ENCODE peak calls at places on chromosomes 5 and 9, in eight cellular contexts. X, B, O, V, Q, E, S and Y are unnamed samples.

GRCh38 chr9:89803403-89803802 is 198.6 kb downstream of the GADD45G start:
- DNase-seq in X (no peak), B (no peak), O (no peak), V (no peak), Q (no peak), E (no peak), S (no peak), Y (peak; percentile 5)

GRCh38 chr5:83957188-83957587 is 236.5 kb upstream of the HAPLN1 start:
- DNase-seq in X (no peak), B (no peak), O (no peak), V (no peak), Q (no peak), E (peak; percentile 33), S (no peak), Y (no peak)

GRCh38 chr9:92727716-92728700 is 36.6 kb downstream of the BICD2 start:
- DNase-seq in X (no peak), B (peak; percentile 51), O (peak; percentile 13), V (no peak), Q (peak; percentile 21), E (no peak), S (no peak), Y (no peak)

GRCh38 chr9:127116946-127117345 is 5.5 kb downstream of the ANGPTL2 start:
- DNase-seq in X (no peak), B (no peak), O (no peak), V (no peak), Q (peak; percentile 25), E (peak; percentile 67), S (no peak), Y (no peak)

GRCh38 chr9:10678010-10678409 is 65.2 kb upstream of the PTPRD start:
- DNase-seq in X (no peak), B (no peak), O (no peak), V (no peak), Q (no peak), E (no peak), S (no peak), Y (no peak)

GRCh38 chr5:581941-582340 is 30.2 kb upstream of the CEP72 start:
- DNase-seq in X (no peak), B (no peak), O (peak; percentile 3), V (no peak), Q (no peak), E (no peak), S (no peak), Y (no peak)

GRCh38 chr9:38269752-38270151 is 122.8 kb upstream of the ALDH1B1 start:
- DNase-seq in X (no peak), B (no peak), O (no peak), V (no peak), Q (no peak), E (no peak), S (no peak), Y (no peak)

GRCh38 chr9:126965541-126966428 is 51.2 kb downstream of the RALGPS1 start:
- DNase-seq in X (no peak), B (no peak), O (no peak), V (peak; percentile 47), Q (no peak), E (peak; percentile 61), S (no peak), Y (peak; percentile 56)

GRCh38 chr5:6583049-6583880 is 49.6 kb downstream of the NSUN2 start:
- DNase-seq in X (no peak), B (peak; percentile 53), O (no peak), V (peak; percentile 39), Q (no peak), E (no peak), S (peak; percentile 76), Y (no peak)

GRCh38 chr9:7844283-7844682 is 44.7 kb upstream of the DMAC1 start:
- DNase-seq in X (no peak), B (no peak), O (no peak), V (no peak), Q (no peak), E (peak; percentile 7), S (no peak), Y (no peak)

GRCh38 chr9:69578026-69578425 is 94.1 kb downstream of the APBA1 start:
- DNase-seq in X (no peak), B (no peak), O (no peak), V (peak; percentile 35), Q (no peak), E (no peak), S (no peak), Y (no peak)

GRCh38 chr5:171092194-171092593 is 216.9 kb upstream of the TLX3 start:
- DNase-seq in X (no peak), B (no peak), O (no peak), V (no peak), Q (no peak), E (peak; percentile 68), S (no peak), Y (no peak)

GRCh38 chr5:77230727-77231469 is 20.4 kb downstream of the PDE8B start:
- DNase-seq in X (no peak), B (no peak), O (no peak), V (no peak), Q (no peak), E (peak; percentile 28), S (no peak), Y (no peak)

GRCh38 chr9:13484186-13484585 is 204.7 kb upstream of the MPDZ start:
- DNase-seq in X (no peak), B (no peak), O (no peak), V (no peak), Q (no peak), E (no peak), S (no peak), Y (no peak)

GRCh38 chr9:25481377-25481776 is 196.9 kb downstream of the TUSC1 start:
- DNase-seq in X (no peak), B (no peak), O (no peak), V (no peak), Q (no peak), E (no peak), S (no peak), Y (no peak)

DNA sequence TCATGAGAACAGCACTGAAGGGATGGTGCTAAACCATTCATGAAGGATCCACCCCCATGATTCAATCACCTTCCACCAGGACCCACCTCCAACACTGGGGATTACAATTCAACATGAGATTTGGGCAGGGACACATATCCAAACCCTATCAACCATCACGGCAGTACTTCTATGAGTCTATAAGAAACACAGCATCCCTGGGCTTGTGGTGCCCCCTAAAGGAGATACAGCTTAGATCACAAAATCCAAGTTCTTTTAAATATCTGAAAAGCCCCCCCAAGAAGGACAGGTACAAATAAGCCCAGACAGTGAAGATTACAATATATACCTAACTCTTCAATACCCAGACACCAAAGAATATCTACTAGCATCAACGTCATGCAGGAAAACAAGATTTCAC is 233.7 kb upstream of the ADRA1B start:
- DNase-seq in X (no peak), B (no peak), O (no peak), V (no peak), Q (no peak), E (no peak), S (no peak), Y (no peak)
- H3K9me3 ChIP-seq in X (no peaks in the 10 kb centered on the region), B (no peaks in the 10 kb centered on the region), O (no peaks in the 10 kb centered on the region), V (peaks cover 39% of the 10 kb centered on the region), Q (peaks cover 4% of the 10 kb centered on the region), E (peaks cover 2% of the 10 kb centered on the region), S (no peaks in the 10 kb centered on the region), Y (no peaks in the 10 kb centered on the region)

GRCh38 chr5:14156611-14157493 is 13.7 kb downstream of the TRIO start:
- DNase-seq in X (no peak), B (no peak), O (no peak), V (no peak), Q (no peak), E (peak; percentile 99), S (no peak), Y (no peak)

GRCh38 chr5:14153932-14154646 is 10.9 kb downstream of the TRIO start:
- DNase-seq in X (no peak), B (peak; percentile 82), O (peak; percentile 36), V (peak; percentile 71), Q (peak; percentile 75), E (peak; percentile 83), S (no peak), Y (peak; percentile 61)

GRCh38 chr5:14155730-14156129 is 12.6 kb downstream of the TRIO start:
- DNase-seq in X (no peak), B (no peak), O (no peak), V (no peak), Q (no peak), E (no peak), S (no peak), Y (no peak)

GRCh38 chr5:14153071-14153864 is 10.1 kb downstream of the TRIO start:
- DNase-seq in X (no peak), B (peak; percentile 32), O (no peak), V (no peak), Q (no peak), E (no peak), S (no peak), Y (no peak)

GRCh38 chr5:14155075-14155474 is 11.9 kb downstream of the TRIO start:
- DNase-seq in X (no peak), B (no peak), O (no peak), V (no peak), Q (no peak), E (no peak), S (no peak), Y (no peak)
- H3K4me1 ChIP-seq in X (peaks cover 44% of the 10 kb centered on the region), B (peaks cover 59% of the 10 kb centered on the region), O (no peaks in the 10 kb centered on the region), V (peaks cover 75% of the 10 kb centered on the region), Q (peaks cover 51% of the 10 kb centered on the region), E (peaks cover 36% of the 10 kb centered on the region), S (no peaks in the 10 kb centered on the region), Y (peaks cover 10% of the 10 kb centered on the region)

DNA sequence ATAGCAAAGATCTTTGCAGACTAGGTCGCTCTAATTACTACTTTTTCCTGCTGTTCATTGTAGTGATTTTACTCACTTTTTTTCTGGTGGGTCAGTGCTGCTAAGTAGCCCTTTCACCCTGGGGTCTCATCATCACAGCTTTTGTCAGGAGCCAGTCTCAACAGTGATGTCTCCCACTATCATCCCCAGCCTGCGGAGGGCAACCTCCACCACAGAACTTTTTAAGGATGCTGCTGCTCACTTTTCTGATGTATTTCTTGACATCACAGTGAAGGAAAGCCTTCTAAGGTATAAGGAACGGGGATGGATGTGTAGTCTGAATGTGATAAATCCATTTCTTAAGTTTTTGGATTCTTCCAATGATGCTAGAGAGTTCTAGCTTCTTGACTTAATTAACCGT is 242.5 kb upstream of the RIOK2 start:
- DNase-seq in X (no peak), B (no peak), O (no peak), V (no peak), Q (no peak), E (peak; percentile 16), S (no peak), Y (no peak)
- TF ChIP-seq CTCF in X (peak; percentile 8), B (no peak), O (peak; percentile 9), V (peak; percentile 35), Q (peak; percentile 6), E (peak; percentile 42), S (no peak), Y (peak; percentile 15)

DNA sequence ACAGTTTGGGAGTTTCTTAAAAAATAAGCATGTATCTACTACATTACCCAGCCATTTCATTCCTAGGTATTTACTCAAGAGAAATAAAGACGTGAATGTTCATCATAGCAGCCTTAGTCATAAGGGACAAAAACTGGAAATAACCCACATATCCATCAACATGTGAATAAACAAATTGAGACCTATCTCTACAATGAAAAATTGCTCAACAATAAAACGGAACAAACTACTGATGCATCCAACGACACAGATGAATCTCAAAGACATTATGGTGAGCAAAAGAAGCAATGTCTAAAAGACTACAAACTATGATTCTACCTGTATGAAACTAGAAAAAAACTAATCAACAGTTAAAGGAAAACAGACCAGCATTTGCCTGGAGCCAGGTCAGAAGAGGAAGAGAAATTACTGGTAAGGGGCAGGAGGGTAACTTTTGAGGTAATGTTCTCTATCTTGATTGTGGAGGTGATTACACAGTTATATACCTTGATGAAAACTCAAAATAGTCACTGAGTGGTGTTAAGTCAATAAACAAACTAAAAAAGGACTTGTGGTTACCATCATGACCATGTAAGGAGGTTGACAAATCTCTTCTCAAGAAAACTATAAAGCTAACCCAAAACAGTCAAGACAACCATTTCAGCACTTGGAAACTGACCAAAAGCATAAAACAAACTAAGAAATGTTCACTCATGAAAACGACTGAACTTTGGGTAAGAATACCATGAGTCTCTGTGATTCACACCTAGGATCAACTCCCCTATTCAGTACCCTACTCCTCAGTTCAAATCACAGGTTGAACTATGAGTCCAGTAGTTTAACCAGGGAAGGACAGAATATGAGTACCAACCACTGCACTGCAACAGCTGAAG is 10.4 kb downstream of the UIMC1 start:
- DNase-seq in X (no peak), B (no peak), O (no peak), V (no peak), Q (no peak), E (peak; percentile 79), S (no peak), Y (no peak)
- H3K9me3 ChIP-seq in X (no peaks in the 10 kb centered on the region), B (no peaks in the 10 kb centered on the region), O (no peaks in the 10 kb centered on the region), V (peaks cover 20% of the 10 kb centered on the region), Q (no peaks in the 10 kb centered on the region), E (peaks cover 2% of the 10 kb centered on the region), S (no peaks in the 10 kb centered on the region), Y (no peaks in the 10 kb centered on the region)